ENCODE peak calls at places on chromosome X, in eight cellular contexts. One of them, this sample, is unnamed.

GRCh38 chrX:24494544-24495113 is 29.5 kb downstream of the PDK3 start:
- DNase-seq in heart left ventricle: no peak
- DNase-seq in breast epithelium: peak
- DNase-seq in left lung: no peak
- DNase-seq in A549: peak
- DNase-seq in fibroblast of lung: peak
- DNase-seq in AG10803: peak
- DNase-seq in AG09309: peak
- DNase-seq in this sample: no peak

GRCh38 chrX:142089193-142089592 is 115.9 kb downstream of the MAGEC2 start:
- DNase-seq in heart left ventricle: no peak
- DNase-seq in breast epithelium: no peak
- DNase-seq in left lung: no peak
- DNase-seq in A549: peak
- DNase-seq in fibroblast of lung: peak
- DNase-seq in AG10803: peak
- DNase-seq in AG09309: no peak
- DNase-seq in this sample: no peak

GRCh38 chrX:21738145-21738949 is 19.6 kb downstream of the SMPX start:
- DNase-seq in heart left ventricle: no peak
- DNase-seq in breast epithelium: no peak
- DNase-seq in left lung: no peak
- DNase-seq in A549: no peak
- DNase-seq in fibroblast of lung: peak
- DNase-seq in AG10803: no peak
- DNase-seq in AG09309: no peak
- DNase-seq in this sample: no peak

GRCh38 chrX:120755066-120755846 is 120.4 kb downstream of the CT47B1 start:
- DNase-seq in heart left ventricle: no peak
- DNase-seq in breast epithelium: no peak
- DNase-seq in left lung: no peak
- DNase-seq in A549: no peak
- DNase-seq in fibroblast of lung: no peak
- DNase-seq in AG10803: no peak
- DNase-seq in AG09309: no peak
- DNase-seq in this sample: no peak

GRCh38 chrX:1452497-1453389 is at the start of gene ASMTL:
- DNase-seq in heart left ventricle: peak
- DNase-seq in breast epithelium: peak
- DNase-seq in left lung: peak
- DNase-seq in A549: peak
- DNase-seq in fibroblast of lung: peak
- DNase-seq in AG10803: peak
- DNase-seq in AG09309: peak
- DNase-seq in this sample: peak

GRCh38 chrX:101347859-101348451 is 587 bp downstream of the TIMM8A start:
- DNase-seq in heart left ventricle: no peak
- DNase-seq in breast epithelium: no peak
- DNase-seq in left lung: no peak
- DNase-seq in A549: peak
- DNase-seq in fibroblast of lung: peak
- DNase-seq in AG10803: peak
- DNase-seq in AG09309: no peak
- DNase-seq in this sample: no peak

GRCh38 chrX:155857561-155857960 is 23.6 kb upstream of the VAMP7 start:
- DNase-seq in heart left ventricle: no peak
- DNase-seq in breast epithelium: no peak
- DNase-seq in left lung: no peak
- DNase-seq in A549: no peak
- DNase-seq in fibroblast of lung: no peak
- DNase-seq in AG10803: no peak
- DNase-seq in AG09309: no peak
- DNase-seq in this sample: no peak

GRCh38 chrX:8591526-8591925 is 126.9 kb downstream of the VCX3B start:
- DNase-seq in heart left ventricle: no peak
- DNase-seq in breast epithelium: no peak
- DNase-seq in left lung: no peak
- DNase-seq in A549: no peak
- DNase-seq in fibroblast of lung: no peak
- DNase-seq in AG10803: no peak
- DNase-seq in AG09309: no peak
- DNase-seq in this sample: no peak

GRCh38 chrX:41559662-41560061 is 112.5 kb downstream of the NYX start:
- DNase-seq in heart left ventricle: no peak
- DNase-seq in breast epithelium: no peak
- DNase-seq in left lung: no peak
- DNase-seq in A549: no peak
- DNase-seq in fibroblast of lung: peak
- DNase-seq in AG10803: peak
- DNase-seq in AG09309: peak
- DNase-seq in this sample: no peak

GRCh38 chrX:41559235-41559634 is 112.1 kb downstream of the NYX start:
- DNase-seq in heart left ventricle: no peak
- DNase-seq in breast epithelium: no peak
- DNase-seq in left lung: no peak
- DNase-seq in A549: no peak
- DNase-seq in fibroblast of lung: no peak
- DNase-seq in AG10803: no peak
- DNase-seq in AG09309: no peak
- DNase-seq in this sample: no peak

GRCh38 chrX:41561045-41561444 is 113.9 kb downstream of the NYX start:
- DNase-seq in heart left ventricle: no peak
- DNase-seq in breast epithelium: no peak
- DNase-seq in left lung: no peak
- DNase-seq in A549: peak
- DNase-seq in fibroblast of lung: peak
- DNase-seq in AG10803: peak
- DNase-seq in AG09309: peak
- DNase-seq in this sample: no peak

GRCh38 chrX:41556958-41557357 is 109.8 kb downstream of the NYX start:
- DNase-seq in heart left ventricle: no peak
- DNase-seq in breast epithelium: no peak
- DNase-seq in left lung: no peak
- DNase-seq in A549: no peak
- DNase-seq in fibroblast of lung: peak
- DNase-seq in AG10803: peak
- DNase-seq in AG09309: no peak
- DNase-seq in this sample: no peak

GRCh38 chrX:41558531-41558930 is 111.4 kb downstream of the NYX start:
- DNase-seq in heart left ventricle: no peak
- DNase-seq in breast epithelium: no peak
- DNase-seq in left lung: no peak
- DNase-seq in A549: peak
- DNase-seq in fibroblast of lung: no peak
- DNase-seq in AG10803: peak
- DNase-seq in AG09309: no peak
- DNase-seq in this sample: no peak
- TF ChIP-seq CTCF in heart left ventricle: peak
- TF ChIP-seq CTCF in breast epithelium: no peak
- TF ChIP-seq CTCF in left lung: no peak
- TF ChIP-seq CTCF in A549: peak
- TF ChIP-seq CTCF in fibroblast of lung: peak
- TF ChIP-seq CTCF in AG10803: peak
- TF ChIP-seq CTCF in AG09309: peak
- TF ChIP-seq CTCF in this sample: peak

DNA sequence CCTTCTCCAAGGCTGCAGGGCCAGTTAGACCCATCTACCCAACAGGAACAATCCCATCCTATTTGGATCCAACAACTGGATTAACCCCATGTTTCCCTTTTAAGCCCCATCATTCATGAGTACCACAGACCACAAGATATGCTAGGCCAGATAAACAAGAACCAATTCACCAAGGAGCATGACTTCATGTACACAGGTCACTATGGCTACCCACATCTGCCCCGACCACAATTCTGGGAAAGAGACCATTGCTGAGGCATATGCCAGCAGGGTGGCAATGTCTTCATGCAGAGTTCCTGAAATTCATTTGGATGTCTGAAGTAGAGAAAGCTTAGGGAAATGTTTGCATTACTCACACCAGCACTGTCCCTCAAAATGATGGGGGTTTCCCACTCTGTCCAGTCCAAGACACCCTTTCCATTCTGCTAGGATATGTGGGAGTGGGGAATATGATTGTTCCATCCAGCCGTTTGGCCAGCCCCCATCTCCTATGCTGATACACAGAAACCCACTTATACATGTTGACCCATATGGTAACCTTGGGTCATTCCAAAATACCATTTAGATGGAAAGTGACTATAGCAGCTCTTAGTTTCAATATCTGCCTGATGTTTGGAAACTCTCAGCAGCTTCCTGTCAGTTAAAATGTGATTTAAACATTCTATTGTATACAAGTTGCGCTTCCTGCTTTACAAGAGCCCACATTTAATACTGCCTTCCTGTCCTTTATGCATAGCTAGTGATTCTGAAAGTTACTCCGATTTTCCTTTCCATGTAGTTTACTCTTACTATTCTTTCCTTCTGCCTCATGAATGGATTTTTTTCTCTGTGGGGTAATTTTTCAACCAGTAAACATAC is 129.0 kb downstream of the AMMECR1 start:
- DNase-seq in heart left ventricle: no peak
- DNase-seq in breast epithelium: no peak
- DNase-seq in left lung: no peak
- DNase-seq in A549: no peak
- DNase-seq in fibroblast of lung: no peak
- DNase-seq in AG10803: peak
- DNase-seq in AG09309: no peak
- DNase-seq in this sample: no peak
- H3K4me3 ChIP-seq in heart left ventricle: no peak
- H3K4me3 ChIP-seq in breast epithelium: no peak
- H3K4me3 ChIP-seq in left lung: no peak
- H3K4me3 ChIP-seq in A549: no peak
- H3K4me3 ChIP-seq in fibroblast of lung: no peak
- H3K4me3 ChIP-seq in AG10803: no peak
- H3K4me3 ChIP-seq in AG09309: no peak
- H3K4me3 ChIP-seq in this sample: no peak

GRCh38 chrX:68647156-68647957 is at the start of gene STARD8:
- DNase-seq in heart left ventricle: peak
- DNase-seq in breast epithelium: no peak
- DNase-seq in left lung: peak
- DNase-seq in A549: peak
- DNase-seq in fibroblast of lung: peak
- DNase-seq in AG10803: peak
- DNase-seq in AG09309: no peak
- DNase-seq in this sample: peak
- TF ChIP-seq CTCF in heart left ventricle: no peak
- TF ChIP-seq CTCF in breast epithelium: no peak
- TF ChIP-seq CTCF in left lung: no peak
- TF ChIP-seq CTCF in A549: no peak
- TF ChIP-seq CTCF in fibroblast of lung: no peak
- TF ChIP-seq CTCF in AG10803: peak
- TF ChIP-seq CTCF in AG09309: no peak
- TF ChIP-seq CTCF in this sample: peak

GRCh38 chrX:109626637-109627036 is 1.7 kb upstream of the KCNE5 start:
- DNase-seq in heart left ventricle: no peak
- DNase-seq in breast epithelium: no peak
- DNase-seq in left lung: no peak
- DNase-seq in A549: no peak
- DNase-seq in fibroblast of lung: no peak
- DNase-seq in AG10803: no peak
- DNase-seq in AG09309: no peak
- DNase-seq in this sample: no peak

GRCh38 chrX:109624641-109625311 is at the start of gene KCNE5:
- DNase-seq in heart left ventricle: peak
- DNase-seq in breast epithelium: no peak
- DNase-seq in left lung: peak
- DNase-seq in A549: no peak
- DNase-seq in fibroblast of lung: peak
- DNase-seq in AG10803: no peak
- DNase-seq in AG09309: no peak
- DNase-seq in this sample: no peak

GRCh38 chrX:109619816-109620215 is 5.2 kb downstream of the KCNE5 start:
- DNase-seq in heart left ventricle: no peak
- DNase-seq in breast epithelium: no peak
- DNase-seq in left lung: no peak
- DNase-seq in A549: no peak
- DNase-seq in fibroblast of lung: no peak
- DNase-seq in AG10803: no peak
- DNase-seq in AG09309: no peak
- DNase-seq in this sample: no peak

GRCh38 chrX:109622270-109622669 is 2.7 kb downstream of the KCNE5 start:
- DNase-seq in heart left ventricle: peak
- DNase-seq in breast epithelium: no peak
- DNase-seq in left lung: no peak
- DNase-seq in A549: no peak
- DNase-seq in fibroblast of lung: no peak
- DNase-seq in AG10803: no peak
- DNase-seq in AG09309: no peak
- DNase-seq in this sample: no peak

GRCh38 chrX:109624022-109624421 is 950 bp downstream of the KCNE5 start:
- DNase-seq in heart left ventricle: peak
- DNase-seq in breast epithelium: no peak
- DNase-seq in left lung: no peak
- DNase-seq in A549: no peak
- DNase-seq in fibroblast of lung: no peak
- DNase-seq in AG10803: no peak
- DNase-seq in AG09309: no peak
- DNase-seq in this sample: no peak
- H3K4me3 ChIP-seq in heart left ventricle: no peak
- H3K4me3 ChIP-seq in breast epithelium: no peak
- H3K4me3 ChIP-seq in left lung: no peak
- H3K4me3 ChIP-seq in A549: no peak
- H3K4me3 ChIP-seq in fibroblast of lung: no peak
- H3K4me3 ChIP-seq in AG10803: no peak
- H3K4me3 ChIP-seq in AG09309: no peak
- H3K4me3 ChIP-seq in this sample: no peak

GRCh38 chrX:53242310-53242709 is 17.3 kb upstream of the KDM5C start:
- DNase-seq in heart left ventricle: no peak
- DNase-seq in breast epithelium: no peak
- DNase-seq in left lung: no peak
- DNase-seq in A549: no peak
- DNase-seq in fibroblast of lung: no peak
- DNase-seq in AG10803: no peak
- DNase-seq in AG09309: no peak
- DNase-seq in this sample: no peak

GRCh38 chrX:53246231-53246630 is 21.2 kb upstream of the KDM5C start:
- DNase-seq in heart left ventricle: no peak
- DNase-seq in breast epithelium: no peak
- DNase-seq in left lung: no peak
- DNase-seq in A549: no peak
- DNase-seq in fibroblast of lung: no peak
- DNase-seq in AG10803: no peak
- DNase-seq in AG09309: no peak
- DNase-seq in this sample: no peak

GRCh38 chrX:53241558-53241957 is 16.6 kb upstream of the KDM5C start:
- DNase-seq in heart left ventricle: no peak
- DNase-seq in breast epithelium: no peak
- DNase-seq in left lung: no peak
- DNase-seq in A549: no peak
- DNase-seq in fibroblast of lung: no peak
- DNase-seq in AG10803: no peak
- DNase-seq in AG09309: no peak
- DNase-seq in this sample: no peak

GRCh38 chrX:53247928-53248327 is 22.9 kb upstream of the KDM5C start:
- DNase-seq in heart left ventricle: no peak
- DNase-seq in breast epithelium: no peak
- DNase-seq in left lung: no peak
- DNase-seq in A549: no peak
- DNase-seq in fibroblast of lung: no peak
- DNase-seq in AG10803: no peak
- DNase-seq in AG09309: no peak
- DNase-seq in this sample: no peak

GRCh38 chrX:53244610-53245009 is 19.6 kb upstream of the KDM5C start:
- DNase-seq in heart left ventricle: no peak
- DNase-seq in breast epithelium: no peak
- DNase-seq in left lung: no peak
- DNase-seq in A549: no peak
- DNase-seq in fibroblast of lung: no peak
- DNase-seq in AG10803: no peak
- DNase-seq in AG09309: no peak
- DNase-seq in this sample: no peak
- TF ChIP-seq CTCF in heart left ventricle: no peak
- TF ChIP-seq CTCF in breast epithelium: no peak
- TF ChIP-seq CTCF in left lung: no peak
- TF ChIP-seq CTCF in A549: peak
- TF ChIP-seq CTCF in fibroblast of lung: peak
- TF ChIP-seq CTCF in AG10803: peak
- TF ChIP-seq CTCF in AG09309: peak
- TF ChIP-seq CTCF in this sample: no peak

This sample was measured in thoracic aorta.